ENCODE peak calls at places on chromosome 19, in ten cellular contexts. V, R, H, F, E, W, B, U, G and O are unnamed samples. For H3K4me1, the result is how much of the 10 kb centered on the place peaks cover.

GRCh38 chr19:11172576-11172975 is 17.0 kb upstream of the SPC24 start:
- DNase-seq in V (no peak), R (no peak), H (no peak), F (no peak), E (no peak), W (no peak), B (no peak), U (no peak), G (no peak), O (no peak)

GRCh38 chr19:48553676-48554384 is 1.9 kb downstream of the SULT2B1 start:
- DNase-seq in V (no peak), R (peak), H (peak), F (no peak), E (peak), W (peak), B (no peak), U (peak), G (no peak), O (no peak)

GRCh38 chr19:17448190-17448967 is at the start of gene TMEM221:
- DNase-seq in V (no peak), R (peak), H (peak), F (peak), E (no peak), W (peak), B (peak), U (peak), G (peak), O (peak)

GRCh38 chr19:3099347-3100145 is 5.4 kb downstream of the GNA11 start:
- DNase-seq in V (no peak), R (no peak), H (no peak), F (no peak), E (no peak), W (no peak), B (peak), U (no peak), G (no peak), O (no peak)

GRCh38 chr19:292281-292884 is 1.2 kb upstream of the PLPP2 start:
- DNase-seq in V (no peak), R (no peak), H (no peak), F (no peak), E (no peak), W (no peak), B (no peak), U (no peak), G (peak), O (no peak)

GRCh38 chr19:38362076-38362945 is 12.1 kb upstream of the PSMD8 start:
- DNase-seq in V (peak), R (peak), H (peak), F (peak), E (peak), W (peak), B (peak), U (peak), G (peak), O (peak)

GRCh38 chr19:6224308-6224675 is 55.5 kb downstream of the MLLT1 start:
- DNase-seq in V (no peak), R (no peak), H (no peak), F (no peak), E (no peak), W (no peak), B (no peak), U (peak), G (no peak), O (no peak)

GRCh38 chr19:21321996-21322395 is 7.2 kb downstream of the ZNF708 start:
- DNase-seq in V (no peak), R (no peak), H (no peak), F (no peak), E (peak), W (no peak), B (no peak), U (no peak), G (no peak), O (no peak)

DNA sequence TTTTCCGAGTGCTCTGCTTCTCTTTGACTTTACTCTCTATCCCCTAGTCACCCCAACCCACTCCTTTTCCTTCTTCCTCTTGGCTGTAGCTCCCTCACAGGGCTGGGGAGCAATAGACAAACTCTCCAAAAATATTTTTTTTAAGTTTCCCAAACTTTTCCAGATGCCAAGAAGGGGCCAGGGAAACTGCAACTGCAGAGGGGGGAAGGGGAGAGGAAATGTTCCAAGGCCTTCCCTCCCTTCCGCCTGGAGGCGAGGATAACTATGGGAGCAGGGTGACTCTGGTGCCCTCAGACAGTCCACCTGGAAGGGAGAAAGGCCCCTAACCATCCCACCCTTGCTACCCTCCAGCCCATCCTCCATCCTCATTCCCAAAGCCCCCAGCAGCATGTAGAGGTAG is 49.4 kb downstream of the LYL1 start:
- DNase-seq in V (no peak), R (no peak), H (no peak), F (no peak), E (no peak), W (no peak), B (no peak), U (no peak), G (no peak), O (no peak)
- H3K4me1 ChIP-seq in V (half or more), R (half or more), H (under half), F (under half), E (half or more), W (half or more), B (half or more), U (under half), G (half or more), O (half or more)

GRCh38 chr19:53388168-53388567 is 6.8 kb upstream of the ZNF765 start:
- DNase-seq in V (no peak), R (peak), H (no peak), F (no peak), E (peak), W (no peak), B (no peak), U (no peak), G (no peak), O (no peak)
- H3K4me3 ChIP-seq in V (no peak), R (no peak), H (no peak), F (no peak), E (no peak), W (no peak), B (no peak), U (no peak), G (no peak), O (no peak)

GRCh38 chr19:42285546-42285945 is 16.4 kb upstream of the PRR19 start:
- DNase-seq in V (no peak), R (no peak), H (no peak), F (no peak), E (no peak), W (no peak), B (peak), U (no peak), G (no peak), O (no peak)

GRCh38 chr19:42283248-42284065 is 14.4 kb downstream of the CIC start:
- DNase-seq in V (peak), R (no peak), H (peak), F (peak), E (peak), W (peak), B (peak), U (peak), G (peak), O (peak)

GRCh38 chr19:42282810-42283247 is 13.8 kb downstream of the CIC start:
- DNase-seq in V (no peak), R (no peak), H (no peak), F (no peak), E (no peak), W (no peak), B (no peak), U (no peak), G (no peak), O (no peak)

GRCh38 chr19:42284641-42285341 is 15.7 kb downstream of the CIC start:
- DNase-seq in V (no peak), R (no peak), H (no peak), F (no peak), E (no peak), W (no peak), B (peak), U (no peak), G (no peak), O (no peak)

GRCh38 chr19:42284066-42284501 is 15.0 kb downstream of the CIC start:
- DNase-seq in V (no peak), R (no peak), H (peak), F (peak), E (peak), W (peak), B (peak), U (peak), G (peak), O (peak)
- H3K4me1 ChIP-seq in V (half or more), R (under half), H (under half), F (under half), E (half or more), W (under half), B (half or more), U (under half), G (under half), O (half or more)

DNA sequence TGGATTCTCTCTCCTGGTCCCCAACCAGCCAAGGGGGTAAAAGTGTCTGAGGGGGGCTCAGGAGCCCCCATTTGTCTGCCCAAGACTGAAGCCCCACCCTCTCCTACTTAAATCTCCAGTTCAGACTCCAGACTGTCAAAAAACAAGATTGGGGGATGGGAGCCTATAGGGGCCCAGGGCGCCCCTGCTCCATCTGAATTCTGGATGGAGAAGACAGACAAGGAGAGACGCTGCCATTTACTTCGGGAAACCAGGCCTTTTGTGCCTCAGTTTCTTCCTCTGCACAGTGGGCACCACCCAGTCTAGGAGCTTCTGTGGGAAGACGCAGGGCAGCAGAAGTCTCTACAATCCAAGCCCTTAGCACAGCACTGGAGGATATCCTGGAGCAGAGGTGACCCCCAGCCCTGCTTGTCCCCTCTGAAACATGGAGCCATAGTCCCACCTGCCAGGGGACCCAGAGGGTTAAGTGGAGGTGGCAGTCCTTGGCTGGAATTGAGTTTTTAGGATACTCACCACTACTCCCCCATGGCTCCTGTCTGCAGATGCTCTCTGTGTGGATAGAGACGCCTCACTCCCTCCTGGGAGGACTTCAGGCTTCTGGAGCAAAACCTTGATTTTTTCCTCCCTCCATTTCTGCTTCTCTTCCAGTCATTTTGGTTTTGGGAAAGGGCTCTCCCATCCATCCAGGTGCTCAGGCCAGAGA is 1.7 kb upstream of the CRLF1 start:
- DNase-seq in V (no peak), R (no peak), H (no peak), F (no peak), E (no peak), W (no peak), B (no peak), U (no peak), G (no peak), O (no peak)
- H3K4me3 ChIP-seq in V (peak), R (no peak), H (no peak), F (no peak), E (no peak), W (peak), B (no peak), U (no peak), G (no peak), O (no peak)

GRCh38 chr19:47158879-47159509 is 28.4 kb downstream of the SAE1 start:
- DNase-seq in V (no peak), R (no peak), H (no peak), F (peak), E (peak), W (no peak), B (no peak), U (peak), G (no peak), O (no peak)
- H3K4me1 ChIP-seq in V (under half), R (under half), H (under half), F (half or more), E (under half), W (under half), B (half or more), U (half or more), G (under half), O (under half)

GRCh38 chr19:42433503-42434260 is 6.5 kb upstream of the LIPE start:
- DNase-seq in V (no peak), R (peak), H (peak), F (peak), E (no peak), W (peak), B (peak), U (peak), G (peak), O (peak)

GRCh38 chr19:42435316-42435715 is 7.4 kb downstream of the CXCL17 start:
- DNase-seq in V (no peak), R (no peak), H (no peak), F (no peak), E (no peak), W (no peak), B (no peak), U (no peak), G (no peak), O (no peak)

GRCh38 chr19:42440357-42441046 is 2.2 kb downstream of the CXCL17 start:
- DNase-seq in V (no peak), R (peak), H (peak), F (peak), E (peak), W (peak), B (peak), U (peak), G (peak), O (peak)

GRCh38 chr19:42431486-42431885 is 4.3 kb upstream of the LIPE start:
- DNase-seq in V (no peak), R (no peak), H (no peak), F (no peak), E (no peak), W (no peak), B (no peak), U (no peak), G (no peak), O (no peak)

DNA sequence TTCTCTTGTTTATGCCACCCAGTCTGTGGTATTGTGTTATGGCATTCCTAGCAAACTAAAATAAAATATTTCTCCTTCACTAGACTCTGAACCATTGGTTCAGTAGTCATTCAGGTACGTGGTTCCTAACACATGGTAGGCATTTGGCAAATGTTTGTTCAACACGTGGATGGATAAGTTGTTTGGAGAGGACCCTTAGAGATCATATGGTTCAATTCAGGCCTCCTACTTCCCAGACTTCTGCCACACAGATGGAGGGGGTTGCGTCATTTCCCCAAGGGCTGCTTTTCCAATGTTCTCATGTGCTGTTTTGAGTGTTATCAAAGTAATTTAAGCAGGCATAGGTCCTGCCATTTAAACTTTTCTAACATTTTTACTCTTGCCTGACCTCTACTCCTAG is 6.7 kb downstream of the CXCL17 start:
- DNase-seq in V (no peak), R (no peak), H (no peak), F (no peak), E (no peak), W (no peak), B (no peak), U (no peak), G (no peak), O (peak)
- H3K4me3 ChIP-seq in V (no peak), R (no peak), H (no peak), F (no peak), E (no peak), W (no peak), B (no peak), U (no peak), G (no peak), O (no peak)

GRCh38 chr19:30630289-30631034 is 258.3 kb downstream of the ZNF536 start:
- DNase-seq in V (no peak), R (no peak), H (no peak), F (no peak), E (no peak), W (no peak), B (no peak), U (no peak), G (no peak), O (no peak)
- H3K4me1 ChIP-seq in V (under half), R (under half), H (under half), F (under half), E (under half), W (under half), B (under half), U (under half), G (under half), O (under half)

DNA sequence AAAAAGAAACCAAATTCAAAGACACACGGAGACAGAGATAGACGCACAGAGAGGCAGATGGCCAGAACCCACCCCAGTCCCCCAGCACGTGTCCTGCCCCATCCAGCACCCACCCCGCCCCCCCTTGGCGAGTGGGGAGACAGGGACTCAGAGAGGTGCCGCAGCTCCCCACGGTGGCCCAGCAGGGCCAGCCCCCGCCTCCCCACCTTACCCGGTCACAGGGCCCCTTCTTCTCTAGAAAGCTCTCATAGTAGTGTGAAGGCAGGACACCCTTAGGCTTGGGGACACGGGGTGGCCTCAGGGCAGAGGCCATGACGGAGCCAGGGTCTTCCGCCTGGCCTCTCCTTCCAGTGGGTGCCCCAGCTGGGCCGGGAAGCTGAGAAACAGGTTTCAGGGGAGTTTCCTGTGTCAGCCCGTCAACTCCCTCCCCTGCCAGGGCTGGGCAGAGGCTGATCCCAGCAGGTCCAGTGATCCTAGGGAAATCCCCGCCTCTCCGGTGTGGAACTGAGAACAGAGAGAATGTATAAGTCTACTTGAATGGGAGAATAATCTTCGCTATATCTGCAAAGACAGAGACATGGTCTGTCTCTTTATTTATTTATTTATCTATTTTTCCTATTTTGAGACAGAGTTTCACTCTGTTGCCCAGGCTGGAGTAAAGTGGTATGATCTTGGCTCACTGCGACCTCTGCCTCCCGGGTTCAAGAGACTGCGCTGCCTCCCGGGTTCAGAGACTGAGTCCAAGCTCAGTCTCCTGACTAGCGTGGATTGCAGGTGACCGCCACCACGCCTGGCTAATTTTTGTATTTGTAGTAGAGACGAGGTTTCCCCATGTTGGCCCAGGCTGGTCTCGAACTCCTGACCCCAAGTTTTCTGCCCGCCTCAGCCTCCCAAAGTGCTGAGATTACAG is at the start of gene STAP2:
- DNase-seq in V (no peak), R (peak), H (peak), F (no peak), E (no peak), W (no peak), B (no peak), U (no peak), G (peak), O (no peak)
- H3K4me3 ChIP-seq in V (peak), R (peak), H (peak), F (peak), E (peak), W (peak), B (peak), U (peak), G (peak), O (peak)

GRCh38 chr19:47273313-47274070 is 1.2 kb upstream of the INAFM1 start:
- DNase-seq in V (peak), R (peak), H (peak), F (peak), E (peak), W (peak), B (peak), U (peak), G (peak), O (peak)
- H3K4me1 ChIP-seq in V (under half), R (under half), H (under half), F (under half), E (under half), W (under half), B (under half), U (under half), G (under half), O (under half)